ENCODE peak calls at places on chromosomes 11 and 22, in four cellular contexts. F is ovary, X is suprapubic skin, I is adrenal gland. Q is an unnamed sample.

GRCh38 chr11:118152552-118153471 is at the start of gene SCN4B:
- DNase-seq in F (peak; percentile 56), X (no peak), I (peak; percentile 62), Q (no peak)

GRCh38 chr11:133518702-133519264 is 13.5 kb downstream of the OPCML start:
- DNase-seq in F (no peak), X (no peak), I (no peak), Q (no peak)

GRCh38 chr11:126863294-126863997 is 137.1 kb downstream of the KIRREL3 start:
- DNase-seq in F (no peak), X (no peak), I (no peak), Q (no peak)

GRCh38 chr22:17085277-17086091 is 684 bp downstream of the IL17RA start:
- DNase-seq in F (peak; percentile 52), X (peak; percentile 74), I (peak; percentile 33), Q (no peak)

GRCh38 chr11:94046796-94047195 is 25.6 kb downstream of the HEPHL1 start:
- DNase-seq in F (no peak), X (no peak), I (no peak), Q (no peak)

GRCh38 chr11:206002-206384 is 1.2 kb downstream of the BET1L start:
- DNase-seq in F (peak; percentile 23), X (peak; percentile 57), I (peak; percentile 23), Q (no peak)

GRCh38 chr22:44050766-44051747 is 27.0 kb downstream of the PARVB start:
- DNase-seq in F (no peak), X (no peak), I (no peak), Q (no peak)

GRCh38 chr11:112352907-112353306 is 92.2 kb upstream of the PLET1 start:
- DNase-seq in F (no peak), X (no peak), I (no peak), Q (no peak)

GRCh38 chr22:38073150-38074130 is 10.5 kb downstream of the SLC16A8 start:
- DNase-seq in F (no peak), X (no peak), I (no peak), Q (no peak)

GRCh38 chr11:69260622-69261021 is 33.3 kb upstream of the MYEOV start:
- DNase-seq in F (no peak), X (no peak), I (no peak), Q (no peak)

DNA sequence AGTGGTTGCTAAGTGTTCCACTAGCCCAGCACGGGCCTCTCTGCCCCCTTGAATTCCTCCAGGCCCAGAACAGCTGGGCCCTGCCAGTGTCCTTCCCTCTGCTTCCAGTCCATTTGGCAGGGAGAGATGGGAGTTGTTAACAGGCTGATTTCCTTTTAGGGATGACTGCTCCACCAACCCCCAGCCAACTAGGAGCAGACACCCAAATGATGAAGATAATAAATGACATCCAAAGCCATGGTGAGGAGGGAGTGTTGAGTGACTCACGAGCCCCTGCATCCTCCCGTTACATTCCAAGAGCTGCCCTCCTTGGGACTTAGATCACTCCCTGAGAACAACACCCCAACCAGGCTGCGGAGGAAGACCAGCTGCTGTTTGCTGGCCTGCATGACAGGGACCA is 20.6 kb downstream of the PARVA start:
- DNase-seq in F (peak; percentile 72), X (no peak), I (peak; percentile 41), Q (no peak)
- H3K27ac ChIP-seq in F (no peak overlapping the region), X (peak overlapping the region; percentile 57), I (no peak overlapping the region), Q (no peak overlapping the region)

DNA sequence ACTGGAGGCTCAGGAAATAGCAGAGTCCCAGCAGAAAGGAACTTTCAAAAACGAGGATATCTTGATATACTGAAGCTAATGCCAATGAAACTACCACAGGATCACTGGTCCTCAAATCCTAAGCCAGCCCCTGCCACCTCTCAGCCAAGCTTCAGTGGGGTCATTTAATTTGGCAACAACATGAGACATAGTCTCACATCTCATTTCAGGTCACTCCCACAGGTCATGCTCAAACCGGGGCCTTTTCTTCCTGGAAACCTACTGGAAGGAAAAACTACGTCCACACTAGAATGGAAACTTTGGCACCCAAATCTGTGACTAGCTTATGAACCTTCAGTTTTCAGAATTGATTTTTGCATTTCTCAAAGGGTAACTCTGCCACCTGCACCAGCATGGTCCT is 61.9 kb upstream of the CYP2D6 start:
- DNase-seq in F (no peak), X (no peak), I (no peak), Q (no peak)
- H3K4me1 ChIP-seq in F (no peaks in the 10 kb centered on the region), X (peaks cover 4% of the 10 kb centered on the region), I (no peaks in the 10 kb centered on the region), Q (peaks cover 20% of the 10 kb centered on the region)

GRCh38 chr11:44305643-44306468 is 4.1 kb downstream of the ALX4 start:
- DNase-seq in F (no peak), X (peak; percentile 58), I (no peak), Q (no peak)
- H3K4me3 ChIP-seq in F (peak overlapping the region; percentile 34), X (peak overlapping the region; percentile 48), I (peak overlapping the region; percentile 68), Q (peak overlapping the region; percentile 72)

GRCh38 chr11:65399845-65400244 is 13.4 kb downstream of the FRMD8 start:
- DNase-seq in F (no peak), X (no peak), I (no peak), Q (no peak)
- H3K27ac ChIP-seq in F (no peak overlapping the region), X (no peak overlapping the region), I (no peak overlapping the region), Q (no peak overlapping the region)

GRCh38 chr22:50527921-50528681 is 1.7 kb downstream of the TYMP start:
- DNase-seq in F (no peak), X (no peak), I (no peak), Q (no peak)
- H3K4me1 ChIP-seq in F (peaks cover 30% of the 10 kb centered on the region), X (peaks cover 80% of the 10 kb centered on the region), I (peaks cover 37% of the 10 kb centered on the region), Q (peaks cover 69% of the 10 kb centered on the region)

GRCh38 chr22:46537221-46537945 is at the start of gene CELSR1:
- DNase-seq in F (no peak), X (no peak), I (no peak), Q (no peak)
- H3K4me3 ChIP-seq in F (peak within 1 kb of the TSS; percentile 8), X (peak within 1 kb of the TSS; percentile 63), I (peak within 1 kb of the TSS; percentile 46), Q (no peak within 1 kb of the TSS)

GRCh38 chr22:22942511-22943329 is 55.1 kb downstream of the IGLL5 start:
- DNase-seq in F (peak; percentile 38), X (peak; percentile 58), I (peak; percentile 61), Q (peak; percentile 50)

GRCh38 chr22:22945195-22945594 is 57.6 kb downstream of the IGLL5 start:
- DNase-seq in F (no peak), X (no peak), I (peak; percentile 4), Q (no peak)

GRCh38 chr22:22944268-22944985 is 56.8 kb downstream of the IGLL5 start:
- DNase-seq in F (no peak), X (peak; percentile 49), I (peak; percentile 3), Q (no peak)

GRCh38 chr22:22941831-22942510 is 54.4 kb downstream of the IGLL5 start:
- DNase-seq in F (no peak), X (peak; percentile 51), I (peak; percentile 6), Q (no peak)

DNA sequence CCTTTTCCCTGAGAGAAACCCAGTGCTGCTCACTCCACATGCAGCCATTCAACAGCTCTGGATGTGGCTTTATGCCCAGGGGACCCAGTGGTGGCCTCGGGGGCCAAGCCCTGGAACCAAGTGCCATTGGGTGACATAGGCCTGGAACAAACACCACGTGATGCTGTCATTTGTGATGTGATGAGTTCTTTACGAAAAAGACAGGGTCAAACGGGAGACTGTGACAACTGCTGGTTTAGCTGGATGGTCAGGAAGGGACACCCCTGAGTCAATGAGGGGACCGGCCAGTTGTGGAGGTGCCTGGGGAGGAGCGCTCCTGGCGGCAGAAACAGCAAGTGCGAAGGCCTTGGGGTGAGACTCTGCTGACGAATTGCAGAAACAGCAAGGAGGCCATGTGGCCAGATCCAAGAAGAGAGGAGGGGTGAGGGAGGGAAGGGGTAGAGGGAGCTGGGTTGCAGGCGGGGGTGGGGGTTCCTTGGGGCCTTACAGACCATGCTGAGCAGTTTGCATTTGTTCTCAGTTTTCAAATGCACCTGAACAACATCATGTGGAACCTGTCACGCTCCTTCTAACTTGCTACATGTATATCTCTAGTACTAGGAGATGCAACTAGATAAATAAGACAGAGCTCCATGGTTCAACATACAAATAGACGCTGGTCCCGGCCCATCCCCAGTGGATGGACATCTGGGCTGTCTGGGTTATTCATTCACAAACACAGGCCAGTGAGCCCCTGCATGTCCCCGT is 56.1 kb downstream of the IGLL5 start:
- DNase-seq in F (no peak), X (peak; percentile 33), I (peak; percentile 2), Q (no peak)
- H3K27ac ChIP-seq in F (no peak overlapping the region), X (no peak overlapping the region), I (no peak overlapping the region), Q (no peak overlapping the region)

GRCh38 chr11:44729065-44729464 is 2.3 kb downstream of the TSPAN18 start:
- DNase-seq in F (no peak), X (no peak), I (no peak), Q (no peak)

GRCh38 chr11:44727373-44728084 is 767 bp downstream of the TSPAN18 start:
- DNase-seq in F (peak; percentile 79), X (peak; percentile 85), I (peak; percentile 83), Q (peak; percentile 78)

GRCh38 chr11:44728085-44728410 is 1.3 kb downstream of the TSPAN18 start:
- DNase-seq in F (no peak), X (no peak), I (no peak), Q (no peak)

GRCh38 chr11:44729718-44730117 is 3.0 kb downstream of the TSPAN18 start:
- DNase-seq in F (no peak), X (no peak), I (peak; percentile 69), Q (no peak)

DNA sequence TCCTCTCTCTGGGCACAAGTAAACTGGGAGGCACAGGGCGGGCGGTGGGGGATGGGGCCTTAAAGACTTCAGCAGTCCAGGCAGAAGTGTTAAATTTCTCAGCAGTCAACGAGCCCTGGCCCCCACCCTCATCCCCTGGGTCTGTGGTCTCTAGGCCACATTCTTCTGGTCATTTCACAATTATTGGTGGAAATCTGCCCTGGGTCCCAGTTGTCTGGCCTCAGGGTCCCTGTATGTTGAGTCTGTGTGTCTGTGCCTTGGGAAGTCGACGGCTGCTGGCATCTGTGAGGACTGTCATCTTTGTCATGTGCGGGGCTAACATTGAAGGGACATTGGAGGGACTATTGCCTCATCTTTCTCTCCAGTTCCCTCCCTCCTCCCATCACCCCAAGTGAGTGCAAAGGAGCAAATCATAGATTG is 1.7 kb downstream of the TSPAN18 start:
- DNase-seq in F (no peak), X (peak; percentile 70), I (peak; percentile 35), Q (no peak)
- H3K4me1 ChIP-seq in F (peaks cover 6% of the 10 kb centered on the region), X (peaks cover 44% of the 10 kb centered on the region), I (peaks cover 47% of the 10 kb centered on the region), Q (peaks cover 32% of the 10 kb centered on the region)

DNA sequence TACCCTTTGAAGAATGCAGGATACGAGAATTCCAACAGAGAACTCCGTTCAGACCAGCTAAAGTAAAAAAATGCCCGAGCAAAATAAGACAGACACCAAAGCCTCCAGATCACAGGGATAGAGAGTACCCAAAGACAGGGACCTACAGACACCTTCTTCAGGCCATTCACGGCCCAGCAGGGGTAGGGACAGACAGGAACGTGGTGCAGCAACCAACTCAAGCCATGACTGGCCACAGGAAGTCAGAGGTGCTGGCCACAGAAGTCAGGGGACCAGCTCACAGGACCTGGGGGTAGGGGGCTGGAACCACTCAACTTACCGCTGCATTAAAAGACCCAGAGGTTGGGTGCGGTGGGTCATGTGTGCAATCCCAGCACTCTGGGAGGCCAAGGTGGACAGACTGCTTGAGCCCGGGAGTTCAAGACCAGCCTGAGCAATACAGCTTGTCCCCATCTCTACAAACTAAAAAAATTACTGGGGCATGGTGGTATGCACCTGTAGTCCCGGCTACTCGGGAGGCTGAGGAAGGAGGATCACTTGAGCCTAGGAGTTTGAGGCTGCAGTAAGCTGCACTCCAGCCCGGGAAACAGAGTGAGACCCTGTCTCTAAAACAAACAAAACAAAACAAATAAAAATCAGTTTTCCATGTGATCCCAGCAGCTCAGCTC is 39.9 kb upstream of the COMT start:
- DNase-seq in F (no peak), X (no peak), I (no peak), Q (no peak)
- H3K4me3 ChIP-seq in F (no peak overlapping the region), X (no peak overlapping the region), I (no peak overlapping the region), Q (no peak overlapping the region)